ENCODE peak calls at places on chromosomes 6 and 20, in five cellular contexts. One of them, this sample, is unnamed.

GRCh38 chr20:41499064-41499463 is 119.1 kb downstream of the CHD6 start:
- DNase-seq in IMR-90: no peak
- DNase-seq in astrocyte: no peak
- DNase-seq in fibroblast of pulmonary artery: no peak
- DNase-seq in pancreas: no peak
- DNase-seq in this sample: no peak

GRCh38 chr20:11323821-11324220 is 593.9 kb upstream of the BTBD3 start:
- DNase-seq in IMR-90: no peak
- DNase-seq in astrocyte: no peak
- DNase-seq in fibroblast of pulmonary artery: no peak
- DNase-seq in pancreas: no peak
- DNase-seq in this sample: no peak

GRCh38 chr6:13710552-13711383 is 867 bp downstream of the RANBP9 start:
- DNase-seq in IMR-90: no peak
- DNase-seq in astrocyte: no peak
- DNase-seq in fibroblast of pulmonary artery: peak
- DNase-seq in pancreas: peak
- DNase-seq in this sample: peak

GRCh38 chr6:72175936-72176335 is 289.6 kb downstream of the RIMS1 start:
- DNase-seq in IMR-90: peak
- DNase-seq in astrocyte: peak
- DNase-seq in fibroblast of pulmonary artery: peak
- DNase-seq in pancreas: no peak
- DNase-seq in this sample: no peak

GRCh38 chr20:55166063-55166462 is 690.7 kb downstream of the DOK5 start:
- DNase-seq in IMR-90: no peak
- DNase-seq in astrocyte: no peak
- DNase-seq in fibroblast of pulmonary artery: no peak
- DNase-seq in pancreas: no peak
- DNase-seq in this sample: no peak

GRCh38 chr6:84764332-84765049 is at the start of gene TBX18:
- DNase-seq in IMR-90: peak
- DNase-seq in astrocyte: peak
- DNase-seq in fibroblast of pulmonary artery: peak
- DNase-seq in pancreas: peak
- DNase-seq in this sample: peak

GRCh38 chr6:96499781-96500180 is 21.8 kb upstream of the UFL1 start:
- DNase-seq in IMR-90: no peak
- DNase-seq in astrocyte: no peak
- DNase-seq in fibroblast of pulmonary artery: no peak
- DNase-seq in pancreas: no peak
- DNase-seq in this sample: no peak

GRCh38 chr6:144585217-144585814 is 300.2 kb downstream of the UTRN start:
- DNase-seq in IMR-90: peak
- DNase-seq in astrocyte: no peak
- DNase-seq in fibroblast of pulmonary artery: peak
- DNase-seq in pancreas: no peak
- DNase-seq in this sample: no peak

GRCh38 chr6:64685401-64685800 is 1021.6 kb downstream of the EYS start:
- DNase-seq in IMR-90: no peak
- DNase-seq in astrocyte: no peak
- DNase-seq in fibroblast of pulmonary artery: no peak
- DNase-seq in pancreas: no peak
- DNase-seq in this sample: no peak

GRCh38 chr6:143451531-143451930 is 926 bp downstream of the PEX3 start:
- DNase-seq in IMR-90: no peak
- DNase-seq in astrocyte: no peak
- DNase-seq in fibroblast of pulmonary artery: no peak
- DNase-seq in pancreas: no peak
- DNase-seq in this sample: no peak

GRCh38 chr6:29474996-29475395 is 12.8 kb downstream of the MAS1L start:
- DNase-seq in IMR-90: no peak
- DNase-seq in astrocyte: no peak
- DNase-seq in fibroblast of pulmonary artery: no peak
- DNase-seq in pancreas: no peak
- DNase-seq in this sample: no peak

GRCh38 chr6:166025149-166025898 is 142.3 kb downstream of the TBXT start:
- DNase-seq in IMR-90: peak
- DNase-seq in astrocyte: peak
- DNase-seq in fibroblast of pulmonary artery: peak
- DNase-seq in pancreas: no peak
- DNase-seq in this sample: no peak

GRCh38 chr6:13766201-13766634 is 48.1 kb downstream of the MCUR1 start:
- DNase-seq in IMR-90: peak
- DNase-seq in astrocyte: peak
- DNase-seq in fibroblast of pulmonary artery: peak
- DNase-seq in pancreas: no peak
- DNase-seq in this sample: no peak

GRCh38 chr6:34158876-34159275 is 13.0 kb upstream of the GRM4 start:
- DNase-seq in IMR-90: no peak
- DNase-seq in astrocyte: no peak
- DNase-seq in fibroblast of pulmonary artery: no peak
- DNase-seq in pancreas: no peak
- DNase-seq in this sample: no peak

GRCh38 chr20:36881331-36881730 is 5.4 kb downstream of the TLDC2 start:
- DNase-seq in IMR-90: no peak
- DNase-seq in astrocyte: no peak
- DNase-seq in fibroblast of pulmonary artery: no peak
- DNase-seq in pancreas: no peak
- DNase-seq in this sample: no peak

DNA sequence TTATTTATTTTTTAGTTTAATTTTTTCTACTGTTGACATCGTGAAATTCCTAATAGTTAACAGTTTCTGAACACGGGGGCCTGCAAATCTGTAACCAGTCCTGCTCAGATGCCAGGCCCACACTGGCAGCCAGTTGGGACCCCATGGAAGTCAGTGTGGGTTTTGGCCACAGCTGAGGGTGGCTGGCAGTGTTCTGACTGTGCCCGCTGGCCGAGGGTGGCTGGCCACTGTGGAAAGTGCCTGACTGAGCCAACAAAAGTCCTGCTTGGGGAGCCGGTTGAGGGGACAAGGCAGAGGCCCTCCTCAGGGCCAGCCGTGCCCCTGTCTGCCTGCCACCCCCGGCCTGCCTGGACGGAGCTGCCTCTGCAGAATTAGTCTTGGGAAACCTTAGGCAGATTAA is 4.1 kb upstream of the PMEPA1 start:
- DNase-seq in IMR-90: no peak
- DNase-seq in astrocyte: no peak
- DNase-seq in fibroblast of pulmonary artery: no peak
- DNase-seq in pancreas: no peak
- DNase-seq in this sample: peak
- H3K4me3 ChIP-seq in IMR-90: no peak
- H3K4me3 ChIP-seq in astrocyte: no peak
- H3K4me3 ChIP-seq in fibroblast of pulmonary artery: no peak
- H3K4me3 ChIP-seq in pancreas: no peak
- H3K4me3 ChIP-seq in this sample: no peak

DNA sequence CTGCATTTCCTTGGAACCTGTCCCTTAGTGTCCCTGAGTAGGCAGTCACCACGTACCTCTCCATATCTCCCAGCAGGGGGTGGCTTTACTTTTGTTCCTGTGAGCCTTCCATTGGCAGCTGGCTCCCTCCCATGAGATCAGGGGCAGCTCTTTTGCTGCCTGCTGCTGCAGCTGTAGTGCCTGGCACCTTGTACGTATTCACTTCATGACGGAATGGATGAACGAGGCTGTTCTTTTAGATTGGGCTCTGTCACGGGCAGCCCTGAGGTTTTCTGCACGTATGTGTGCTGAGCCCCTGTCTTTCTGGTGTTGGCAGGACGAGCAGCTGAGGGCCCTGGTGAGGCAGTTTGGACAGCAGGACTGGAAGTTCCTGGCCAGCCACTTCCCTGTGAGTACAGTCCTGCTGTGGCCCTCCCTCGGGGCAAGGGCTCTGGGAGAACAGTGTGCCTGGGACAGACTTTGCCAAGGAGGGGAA is 14.6 kb downstream of the MYBL2 start:
- DNase-seq in IMR-90: no peak
- DNase-seq in astrocyte: no peak
- DNase-seq in fibroblast of pulmonary artery: no peak
- DNase-seq in pancreas: peak
- DNase-seq in this sample: no peak
- H3K4me3 ChIP-seq in IMR-90: no peak
- H3K4me3 ChIP-seq in astrocyte: no peak
- H3K4me3 ChIP-seq in fibroblast of pulmonary artery: no peak
- H3K4me3 ChIP-seq in pancreas: peak
- H3K4me3 ChIP-seq in this sample: no peak

DNA sequence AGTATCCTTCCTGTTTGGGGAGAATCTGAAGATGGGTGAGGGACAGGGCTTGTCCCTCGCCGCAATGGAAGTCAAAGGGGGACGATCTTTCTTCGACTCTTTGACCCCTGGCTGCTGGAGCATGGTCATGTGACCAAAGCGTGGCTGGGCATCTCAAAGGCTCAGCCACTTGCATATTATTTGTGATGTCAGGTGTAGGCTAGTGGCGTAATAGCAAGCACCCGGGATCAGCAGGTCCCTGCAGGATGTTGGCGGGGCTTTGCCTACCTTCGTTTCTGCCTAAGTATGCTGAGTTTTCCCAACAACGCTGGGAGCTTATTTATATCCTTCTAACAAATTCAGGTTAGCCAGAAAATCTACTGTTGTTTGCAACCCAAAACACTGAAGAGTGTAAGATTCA is 50.3 kb upstream of the IL20RA start:
- DNase-seq in IMR-90: no peak
- DNase-seq in astrocyte: no peak
- DNase-seq in fibroblast of pulmonary artery: no peak
- DNase-seq in pancreas: no peak
- DNase-seq in this sample: no peak
- H3K4me3 ChIP-seq in IMR-90: no peak
- H3K4me3 ChIP-seq in astrocyte: no peak
- H3K4me3 ChIP-seq in fibroblast of pulmonary artery: no peak
- H3K4me3 ChIP-seq in pancreas: no peak
- H3K4me3 ChIP-seq in this sample: no peak

DNA sequence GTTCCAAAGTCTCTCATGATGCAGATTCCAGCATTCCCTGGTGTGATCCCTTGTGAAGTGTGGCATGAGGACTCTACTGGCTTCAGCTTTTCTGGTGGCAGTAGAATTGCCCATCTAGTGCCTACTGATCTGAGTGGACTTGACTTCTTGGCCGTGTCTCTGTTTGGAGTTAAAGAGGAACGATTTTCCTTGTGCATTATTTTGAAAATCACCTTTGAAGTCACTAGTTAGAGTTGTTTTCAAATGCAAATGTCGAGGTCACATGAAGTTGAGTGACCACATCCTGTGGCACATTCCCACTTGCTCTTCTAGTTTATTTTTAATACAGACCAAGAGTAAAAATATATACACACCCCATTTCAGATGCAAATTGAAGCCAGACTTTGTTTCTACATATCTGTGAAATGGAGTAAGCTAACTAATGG is 270.7 kb upstream of the TAB2 start:
- DNase-seq in IMR-90: peak
- DNase-seq in astrocyte: peak
- DNase-seq in fibroblast of pulmonary artery: no peak
- DNase-seq in pancreas: no peak
- DNase-seq in this sample: no peak
- H3K4me3 ChIP-seq in IMR-90: no peak
- H3K4me3 ChIP-seq in astrocyte: no peak
- H3K4me3 ChIP-seq in fibroblast of pulmonary artery: no peak
- H3K4me3 ChIP-seq in pancreas: no peak
- H3K4me3 ChIP-seq in this sample: no peak

GRCh38 chr6:37135835-37136694 is 33.9 kb upstream of the PIM1 start:
- DNase-seq in IMR-90: no peak
- DNase-seq in astrocyte: no peak
- DNase-seq in fibroblast of pulmonary artery: peak
- DNase-seq in pancreas: no peak
- DNase-seq in this sample: no peak
- H3K4me3 ChIP-seq in IMR-90: no peak
- H3K4me3 ChIP-seq in astrocyte: no peak
- H3K4me3 ChIP-seq in fibroblast of pulmonary artery: peak
- H3K4me3 ChIP-seq in pancreas: no peak
- H3K4me3 ChIP-seq in this sample: no peak

GRCh38 chr6:158938811-158939254 is 61.2 kb downstream of the RSPH3 start:
- DNase-seq in IMR-90: no peak
- DNase-seq in astrocyte: no peak
- DNase-seq in fibroblast of pulmonary artery: no peak
- DNase-seq in pancreas: no peak
- DNase-seq in this sample: peak
- H3K4me3 ChIP-seq in IMR-90: no peak
- H3K4me3 ChIP-seq in astrocyte: peak
- H3K4me3 ChIP-seq in fibroblast of pulmonary artery: peak
- H3K4me3 ChIP-seq in pancreas: no peak
- H3K4me3 ChIP-seq in this sample: no peak